ENCODE peak calls at places on chromosome 21, in four cellular contexts. One of them, this sample, is unnamed.

GRCh38 chr21:44732263-44732662 is 20.9 kb upstream of the TSPEAR start:
- DNase-seq in fibroblast of pulmonary artery: no peak
- DNase-seq in natural killer cell treated with Interleukin-12 subunit alpha and Interleukin-12 subunit beta and Interleukin-15 and Interleukin-18, amount 100 ng/mL, for 72 hours: peak; percentile 39
- DNase-seq in KG1: no peak
- DNase-seq in this sample: no peak

GRCh38 chr21:25215698-25216384 is 391.4 kb downstream of the MRPL39 start:
- DNase-seq in fibroblast of pulmonary artery: no peak
- DNase-seq in natural killer cell treated with Interleukin-12 subunit alpha and Interleukin-12 subunit beta and Interleukin-15 and Interleukin-18, amount 100 ng/mL, for 72 hours: no peak
- DNase-seq in KG1: no peak
- DNase-seq in this sample: no peak

GRCh38 chr21:42829954-42830353 is 49.4 kb downstream of the WDR4 start:
- DNase-seq in fibroblast of pulmonary artery: no peak
- DNase-seq in natural killer cell treated with Interleukin-12 subunit alpha and Interleukin-12 subunit beta and Interleukin-15 and Interleukin-18, amount 100 ng/mL, for 72 hours: no peak
- DNase-seq in KG1: no peak
- DNase-seq in this sample: no peak

GRCh38 chr21:46182548-46183336 is 1.5 kb downstream of the SPATC1L start:
- DNase-seq in fibroblast of pulmonary artery: no peak
- DNase-seq in natural killer cell treated with Interleukin-12 subunit alpha and Interleukin-12 subunit beta and Interleukin-15 and Interleukin-18, amount 100 ng/mL, for 72 hours: peak; percentile 58
- DNase-seq in KG1: no peak
- DNase-seq in this sample: no peak

GRCh38 chr21:39452207-39452964 is 616 bp downstream of the SH3BGR start:
- DNase-seq in fibroblast of pulmonary artery: peak; percentile 80
- DNase-seq in natural killer cell treated with Interleukin-12 subunit alpha and Interleukin-12 subunit beta and Interleukin-15 and Interleukin-18, amount 100 ng/mL, for 72 hours: no peak
- DNase-seq in KG1: no peak
- DNase-seq in this sample: peak; percentile 81

GRCh38 chr21:42523941-42524340 is 10.3 kb downstream of the SLC37A1 start:
- DNase-seq in fibroblast of pulmonary artery: no peak
- DNase-seq in natural killer cell treated with Interleukin-12 subunit alpha and Interleukin-12 subunit beta and Interleukin-15 and Interleukin-18, amount 100 ng/mL, for 72 hours: no peak
- DNase-seq in KG1: no peak
- DNase-seq in this sample: no peak

GRCh38 chr21:37087188-37087587 is 14.1 kb downstream of the TTC3 start:
- DNase-seq in fibroblast of pulmonary artery: peak; percentile 77
- DNase-seq in natural killer cell treated with Interleukin-12 subunit alpha and Interleukin-12 subunit beta and Interleukin-15 and Interleukin-18, amount 100 ng/mL, for 72 hours: no peak
- DNase-seq in KG1: no peak
- DNase-seq in this sample: peak; percentile 76

GRCh38 chr21:43758132-43758619 is 17.9 kb downstream of the CSTB start:
- DNase-seq in fibroblast of pulmonary artery: peak; percentile 84
- DNase-seq in natural killer cell treated with Interleukin-12 subunit alpha and Interleukin-12 subunit beta and Interleukin-15 and Interleukin-18, amount 100 ng/mL, for 72 hours: no peak
- DNase-seq in KG1: no peak
- DNase-seq in this sample: peak; percentile 83

GRCh38 chr21:25400427-25400826 is 206.9 kb downstream of the MRPL39 start:
- DNase-seq in fibroblast of pulmonary artery: no peak
- DNase-seq in natural killer cell treated with Interleukin-12 subunit alpha and Interleukin-12 subunit beta and Interleukin-15 and Interleukin-18, amount 100 ng/mL, for 72 hours: no peak
- DNase-seq in KG1: no peak
- DNase-seq in this sample: no peak

GRCh38 chr21:44870748-44871495 is 2.6 kb downstream of the PTTG1IP start:
- DNase-seq in fibroblast of pulmonary artery: no peak
- DNase-seq in natural killer cell treated with Interleukin-12 subunit alpha and Interleukin-12 subunit beta and Interleukin-15 and Interleukin-18, amount 100 ng/mL, for 72 hours: no peak
- DNase-seq in KG1: no peak
- DNase-seq in this sample: no peak

GRCh38 chr21:40146201-40146890 is 279.1 kb downstream of the PCP4 start:
- DNase-seq in fibroblast of pulmonary artery: no peak
- DNase-seq in natural killer cell treated with Interleukin-12 subunit alpha and Interleukin-12 subunit beta and Interleukin-15 and Interleukin-18, amount 100 ng/mL, for 72 hours: no peak
- DNase-seq in KG1: no peak
- DNase-seq in this sample: no peak

GRCh38 chr21:42942244-42942643 is 16.8 kb upstream of the ERVH48-1 start:
- DNase-seq in fibroblast of pulmonary artery: no peak
- DNase-seq in natural killer cell treated with Interleukin-12 subunit alpha and Interleukin-12 subunit beta and Interleukin-15 and Interleukin-18, amount 100 ng/mL, for 72 hours: no peak
- DNase-seq in KG1: no peak
- DNase-seq in this sample: no peak

GRCh38 chr21:25558123-25558522 is 49.2 kb downstream of the MRPL39 start:
- DNase-seq in fibroblast of pulmonary artery: no peak
- DNase-seq in natural killer cell treated with Interleukin-12 subunit alpha and Interleukin-12 subunit beta and Interleukin-15 and Interleukin-18, amount 100 ng/mL, for 72 hours: no peak
- DNase-seq in KG1: no peak
- DNase-seq in this sample: no peak

GRCh38 chr21:34335316-34335715 is 28.5 kb upstream of the KCNE2 start:
- DNase-seq in fibroblast of pulmonary artery: no peak
- DNase-seq in natural killer cell treated with Interleukin-12 subunit alpha and Interleukin-12 subunit beta and Interleukin-15 and Interleukin-18, amount 100 ng/mL, for 72 hours: no peak
- DNase-seq in KG1: no peak
- DNase-seq in this sample: no peak

GRCh38 chr21:41643246-41643966 is 123.4 kb downstream of the RIPK4 start:
- DNase-seq in fibroblast of pulmonary artery: peak; percentile 35
- DNase-seq in natural killer cell treated with Interleukin-12 subunit alpha and Interleukin-12 subunit beta and Interleukin-15 and Interleukin-18, amount 100 ng/mL, for 72 hours: peak; percentile 16
- DNase-seq in KG1: no peak
- DNase-seq in this sample: no peak

GRCh38 chr21:36589352-36589971 is 109.5 kb upstream of the SIM2 start:
- DNase-seq in fibroblast of pulmonary artery: peak; percentile 37
- DNase-seq in natural killer cell treated with Interleukin-12 subunit alpha and Interleukin-12 subunit beta and Interleukin-15 and Interleukin-18, amount 100 ng/mL, for 72 hours: no peak
- DNase-seq in KG1: no peak
- DNase-seq in this sample: peak; percentile 53

GRCh38 chr21:14977814-14978213 is 87.0 kb downstream of the NRIP1 start:
- DNase-seq in fibroblast of pulmonary artery: no peak
- DNase-seq in natural killer cell treated with Interleukin-12 subunit alpha and Interleukin-12 subunit beta and Interleukin-15 and Interleukin-18, amount 100 ng/mL, for 72 hours: no peak
- DNase-seq in KG1: no peak
- DNase-seq in this sample: no peak

GRCh38 chr21:40902299-40902698 is 55.3 kb upstream of the DSCAM start:
- DNase-seq in fibroblast of pulmonary artery: no peak
- DNase-seq in natural killer cell treated with Interleukin-12 subunit alpha and Interleukin-12 subunit beta and Interleukin-15 and Interleukin-18, amount 100 ng/mL, for 72 hours: no peak
- DNase-seq in KG1: no peak
- DNase-seq in this sample: no peak

GRCh38 chr21:45403825-45404725 is 890 bp upstream of the COL18A1 start:
- DNase-seq in fibroblast of pulmonary artery: peak; percentile 65
- DNase-seq in natural killer cell treated with Interleukin-12 subunit alpha and Interleukin-12 subunit beta and Interleukin-15 and Interleukin-18, amount 100 ng/mL, for 72 hours: no peak
- DNase-seq in KG1: no peak
- DNase-seq in this sample: peak; percentile 76